ENCODE peak calls at places on chromosome 11, in five cellular contexts. B is A549, H is IMR-90, J is GM12865, I is GM23338. D is an unnamed sample.

GRCh38 chr11:12725047-12725862 is 51.0 kb downstream of the TEAD1 start:
- DNase-seq in H (no peak), I (no peak), J (peak), B (no peak), D (no peak)

GRCh38 chr11:109040303-109040702 is 375.4 kb downstream of the DDX10 start:
- DNase-seq in B (peak), J (peak), I (peak), H (no peak), D (no peak)

GRCh38 chr11:95611827-95612226 is 177.8 kb downstream of the FAM76B start:
- DNase-seq in H (no peak), I (no peak), J (no peak), B (no peak), D (no peak)

GRCh38 chr11:61791737-61792309 is 576 bp downstream of the TMEM258 start:
- DNase-seq in J (peak), I (peak), B (peak), H (peak), D (peak)

GRCh38 chr11:128341280-128341679 is 246.1 kb downstream of the ETS1 start:
- DNase-seq in I (no peak), H (no peak), J (no peak), B (no peak), D (no peak)

GRCh38 chr11:70312401-70313357 is 42.2 kb downstream of the PPFIA1 start:
- DNase-seq in H (no peak), I (peak), B (no peak), J (no peak), D (no peak)

GRCh38 chr11:86274999-86275398 is 27.0 kb upstream of the HIKESHI start:
- DNase-seq in H (no peak), I (no peak), J (no peak), B (no peak), D (no peak)

GRCh38 chr11:66815646-66816045 is 27.6 kb upstream of the RCE1 start:
- DNase-seq in H (peak), B (no peak), J (no peak), I (no peak), D (no peak)

GRCh38 chr11:19646308-19646707 is 66.3 kb upstream of the NAV2 start:
- DNase-seq in J (no peak), H (peak), B (no peak), I (no peak), D (no peak)

GRCh38 chr11:63564785-63565350 is 1.7 kb upstream of the PLAAT2 start:
- DNase-seq in I (no peak), J (peak), B (peak), H (no peak), D (no peak)

GRCh38 chr11:108147150-108147549 is 25.8 kb downstream of the ACAT1 start:
- DNase-seq in H (no peak), J (no peak), I (no peak), B (no peak), D (no peak)

GRCh38 chr11:106017088-106017487 is 5.0 kb downstream of the MSANTD4 start:
- DNase-seq in I (no peak), H (no peak), B (no peak), J (no peak), D (no peak)

GRCh38 chr11:122319842-122320555 is 204.0 kb upstream of the BLID start:
- DNase-seq in J (no peak), I (no peak), B (no peak), H (no peak), D (no peak)
- H3K4me3 ChIP-seq in J (no peak), I (no peak), B (no peak), H (no peak), D (no peak)

GRCh38 chr11:110712643-110713468 is 619 bp upstream of the ARHGAP20 start:
- DNase-seq in I (peak), H (peak), B (no peak), J (no peak), D (no peak)
- TF ChIP-seq CTCF in I (no peak), H (peak), B (no peak), J (no peak), D (no peak)

GRCh38 chr11:7486731-7487130 is 1.4 kb downstream of the OLFML1 start:
- DNase-seq in I (no peak), J (no peak), H (no peak), B (no peak), D (no peak)

GRCh38 chr11:7487360-7487759 is 2.1 kb downstream of the OLFML1 start:
- DNase-seq in J (no peak), H (no peak), I (no peak), B (no peak), D (no peak)

GRCh38 chr11:7485854-7486425 is 634 bp downstream of the OLFML1 start:
- DNase-seq in I (no peak), B (no peak), H (no peak), J (no peak), D (no peak)

GRCh38 chr11:7485136-7485853 is at the start of gene OLFML1:
- DNase-seq in H (no peak), I (no peak), B (no peak), J (no peak), D (no peak)

DNA sequence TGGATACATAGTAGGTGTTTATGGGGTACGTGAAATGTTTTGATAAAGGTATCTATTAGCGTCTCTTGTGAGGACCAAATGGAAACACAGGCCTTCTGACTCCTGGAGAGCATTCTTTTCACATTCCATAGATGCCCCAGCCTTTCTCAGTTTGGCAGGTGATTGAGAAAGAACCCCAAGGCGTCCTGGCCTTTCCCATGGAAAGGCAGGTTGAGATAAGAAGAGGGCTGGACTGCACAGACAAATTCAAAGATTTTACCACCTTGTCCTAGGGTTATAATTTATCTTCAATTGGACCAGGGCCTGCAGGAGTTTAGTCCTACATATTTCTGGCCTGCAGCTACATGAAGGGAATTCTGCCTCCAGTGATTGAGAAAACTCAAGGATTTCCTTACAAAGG is 661 bp upstream of the OLFML1 start:
- DNase-seq in B (no peak), I (peak), J (no peak), H (no peak), D (no peak)
- H3K4me3 ChIP-seq in B (no peak), I (no peak), J (no peak), H (no peak), D (no peak)

GRCh38 chr11:44948155-44948554 is 2.5 kb downstream of the TP53I11 start:
- DNase-seq in B (no peak), I (no peak), J (no peak), H (no peak), D (no peak)

GRCh38 chr11:44947114-44947513 is 3.6 kb downstream of the TP53I11 start:
- DNase-seq in J (no peak), H (no peak), I (no peak), B (no peak), D (no peak)

GRCh38 chr11:44950625-44951472 is at the start of gene TP53I11:
- DNase-seq in B (peak), J (no peak), I (no peak), H (peak), D (no peak)

GRCh38 chr11:44950036-44950624 is 553 bp downstream of the TP53I11 start:
- DNase-seq in J (no peak), I (no peak), B (no peak), H (no peak), D (no peak)

DNA sequence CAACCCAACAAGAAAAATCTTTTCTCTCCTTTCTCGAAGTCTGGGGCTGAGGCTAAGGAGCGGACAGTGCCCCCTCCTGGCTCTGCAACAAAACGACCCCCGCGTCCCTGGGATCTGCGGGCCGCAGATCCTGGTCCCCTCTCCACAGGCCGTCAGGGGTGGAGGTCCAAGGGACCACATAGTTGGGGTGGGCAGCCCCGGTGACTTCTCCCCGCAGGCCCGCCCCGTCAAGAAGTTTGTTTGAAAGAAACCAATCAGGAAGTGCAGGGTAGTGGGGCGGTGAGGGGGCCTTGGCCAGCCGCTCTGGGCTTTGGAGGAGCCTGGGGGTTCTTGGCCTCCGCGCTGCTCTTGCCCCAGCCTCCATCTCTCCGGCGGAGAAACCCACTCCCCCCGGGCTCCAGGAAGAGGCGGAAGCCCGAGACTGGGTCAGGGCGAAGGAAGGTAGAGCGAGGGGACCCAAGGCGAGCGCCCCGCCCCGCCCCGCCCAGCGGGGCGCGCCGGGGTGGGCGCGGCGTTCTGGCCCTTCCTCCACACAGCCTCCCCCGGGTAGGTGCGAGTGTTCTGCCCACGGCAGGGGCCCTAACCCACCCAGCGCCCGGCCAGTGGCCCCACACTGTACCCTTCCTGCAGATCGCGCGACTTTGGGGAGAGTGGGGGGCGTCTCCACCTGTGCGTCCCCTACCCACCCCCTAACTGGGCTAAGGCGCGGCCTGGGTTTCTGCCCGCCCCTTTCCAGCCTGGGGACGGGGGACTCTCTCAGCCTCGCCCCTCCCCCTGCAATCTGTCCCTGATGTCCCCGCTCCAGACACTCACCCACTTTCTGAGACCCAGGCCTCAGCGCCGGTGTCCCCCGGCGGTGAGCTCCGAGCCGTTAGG is 1.3 kb downstream of the TP53I11 start:
- DNase-seq in B (peak), H (peak), I (peak), J (peak), D (no peak)
- TF ChIP-seq CTCF in B (peak), H (peak), I (peak), J (peak), D (peak)

GRCh38 chr11:2300290-2300935 is 1.3 kb downstream of the C11orf21 start:
- DNase-seq in H (no peak), B (no peak), I (no peak), J (no peak), D (no peak)

GRCh38 chr11:2302280-2302843 is 549 bp downstream of the TSPAN32 start:
- DNase-seq in I (no peak), H (no peak), B (no peak), J (no peak), D (no peak)

GRCh38 chr11:2300936-2301630 is 635 bp downstream of the C11orf21 start:
- DNase-seq in J (no peak), I (no peak), B (no peak), H (no peak), D (no peak)

GRCh38 chr11:2302844-2303626 is 1.2 kb downstream of the TSPAN32 start:
- DNase-seq in I (no peak), H (no peak), J (no peak), B (no peak), D (no peak)

DNA sequence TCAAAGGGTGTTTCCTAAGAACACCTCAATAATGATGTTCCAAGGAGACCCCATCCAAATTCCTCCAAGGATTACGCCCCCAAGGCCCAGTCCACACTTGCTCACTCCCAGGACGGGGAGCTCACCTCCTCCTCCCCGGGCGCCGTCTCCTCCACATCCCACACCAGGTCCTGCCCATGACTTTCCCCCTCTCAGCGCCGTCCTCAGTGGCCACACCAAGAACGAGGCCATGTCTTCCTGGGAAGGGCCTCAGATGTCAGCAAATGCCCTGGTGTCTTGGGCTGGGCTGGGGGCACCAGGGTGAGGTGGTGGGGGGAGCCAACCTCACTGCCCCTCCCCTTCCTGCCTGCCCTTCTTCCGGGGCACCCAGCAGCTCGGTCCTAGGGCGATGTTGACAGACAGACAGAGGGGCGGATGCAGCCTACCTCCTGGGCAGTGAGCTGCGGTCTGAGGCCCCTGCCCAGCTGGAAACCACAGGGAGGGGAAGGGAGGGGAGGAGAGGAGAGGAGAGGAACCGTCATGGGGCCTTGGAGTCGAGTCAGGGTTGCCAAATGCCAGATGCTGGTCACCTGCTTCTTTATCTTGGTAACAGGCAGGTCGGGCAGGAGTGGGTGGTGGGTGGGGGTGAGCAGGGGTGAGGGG is at the start of the genes C11orf21 and TSPAN32:
- DNase-seq in J (peak), B (no peak), H (peak), I (no peak), D (no peak)
- H3K4me3 ChIP-seq in J (no peak), B (no peak), H (no peak), I (no peak), D (no peak)

DNA sequence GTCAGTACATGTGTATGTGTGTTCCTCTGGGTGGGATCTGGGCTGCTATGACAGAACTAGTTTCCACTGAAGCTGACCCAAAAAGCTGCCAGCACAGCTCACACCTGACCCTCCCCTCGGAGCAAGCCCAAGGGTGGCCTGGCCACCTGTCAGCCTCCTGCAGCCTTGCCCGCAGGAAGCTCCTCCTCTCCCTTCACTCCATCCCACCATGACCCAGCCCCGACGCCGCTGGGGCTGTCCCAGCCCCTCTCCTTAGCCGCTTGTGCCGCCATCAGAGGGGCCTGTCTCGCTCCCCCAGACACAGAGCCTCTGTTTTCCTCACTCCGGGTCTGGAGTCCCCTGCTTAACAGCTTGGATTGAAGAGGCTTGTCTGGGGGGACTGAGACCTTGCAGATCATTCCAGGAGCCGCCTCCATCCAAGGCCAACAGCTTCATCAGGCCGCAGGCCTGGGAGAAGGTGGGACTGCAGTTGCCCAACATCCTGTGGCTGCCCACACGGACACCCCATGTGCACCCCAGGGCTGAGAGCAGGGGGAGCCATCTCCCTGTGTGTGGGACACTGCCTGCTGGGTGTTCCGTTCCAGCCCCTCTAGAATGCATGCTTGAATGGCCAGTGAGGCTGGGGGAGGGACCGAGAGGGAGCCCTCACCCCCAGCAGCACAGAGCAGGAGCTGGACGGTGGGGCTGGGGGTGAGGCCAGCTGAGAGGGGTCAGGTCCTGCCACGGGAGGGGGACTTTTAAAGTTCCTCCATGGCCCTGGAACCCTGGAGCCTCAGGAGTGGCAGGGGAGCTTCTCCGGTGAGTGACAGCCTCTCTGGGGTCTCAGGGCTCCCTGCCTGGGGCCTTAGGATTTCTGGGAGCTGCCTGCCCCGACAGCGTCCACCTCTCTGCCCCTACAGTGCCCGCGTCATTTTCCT is 696 bp downstream of the MRGPRF start:
- DNase-seq in H (peak), B (no peak), J (no peak), I (peak), D (no peak)
- TF ChIP-seq CTCF in H (peak), B (no peak), J (no peak), I (no peak), D (no peak)

GRCh38 chr11:73386026-73386425 is 9.8 kb downstream of the RELT start:
- DNase-seq in J (peak), I (no peak), B (no peak), H (no peak), D (no peak)

GRCh38 chr11:73388241-73389133 is 12.3 kb downstream of the RELT start:
- DNase-seq in H (no peak), B (no peak), J (no peak), I (peak), D (no peak)

GRCh38 chr11:73389134-73389525 is 12.9 kb downstream of the RELT start:
- DNase-seq in H (no peak), B (peak), I (no peak), J (no peak), D (no peak)

GRCh38 chr11:73386568-73386967 is 10.4 kb downstream of the RELT start:
- DNase-seq in I (no peak), H (no peak), J (no peak), B (no peak), D (no peak)

GRCh38 chr11:73387594-73388021 is 11.4 kb downstream of the RELT start:
- DNase-seq in B (no peak), I (peak), J (no peak), H (no peak), D (no peak)
- H3K4me3 ChIP-seq in B (no peak), I (no peak), J (no peak), H (no peak), D (no peak)